ENCODE peak calls at places on chromosomes 6 and 20, in nine cellular contexts. B is right cardiac atrium; A is SW480; T is SW 1271; I is effector CD4-positive, alpha-beta T cell; Y is hypothalamus; D is BJ; W is astrocyte of the spinal cord; V is SK-N-DZ. H is an unnamed sample.

GRCh38 chr6:1701668-1702353 is 92.1 kb downstream of the FOXC1 start:
- DNase-seq in B (peak; percentile 46), A (no peak), T (no peak), I (no peak), Y (no peak), D (peak; percentile 75), W (peak; percentile 80), V (no peak), H (no peak)

GRCh38 chr6:112029045-112029822 is 24.7 kb upstream of the CCN6 start:
- DNase-seq in B (peak; percentile 60), A (peak; percentile 25), T (peak; percentile 46), I (peak; percentile 48), Y (no peak), D (no peak), W (peak; percentile 70), V (peak; percentile 71), H (peak; percentile 84)

GRCh38 chr6:115750292-115750691 is 310.4 kb downstream of the FRK start:
- DNase-seq in B (no peak), A (no peak), T (no peak), I (no peak), Y (no peak), D (no peak), W (no peak), V (no peak), H (no peak)

GRCh38 chr6:45920819-45921511 is 94.7 kb downstream of the CLIC5 start:
- DNase-seq in B (no peak), A (no peak), T (no peak), I (no peak), Y (no peak), D (no peak), W (no peak), V (no peak), H (peak; percentile 18)

GRCh38 chr6:73348550-73349204 is 5.4 kb downstream of the DPPA5 start:
- DNase-seq in B (no peak), A (no peak), T (no peak), I (no peak), Y (no peak), D (no peak), W (no peak), V (no peak), H (no peak)

GRCh38 chr6:121857551-121857950 is 422.1 kb downstream of the GJA1 start:
- DNase-seq in B (no peak), A (peak; percentile 32), T (no peak), I (no peak), Y (no peak), D (no peak), W (no peak), V (no peak), H (no peak)

GRCh38 chr6:25193147-25193864 is 85.9 kb upstream of the CARMIL1 start:
- DNase-seq in B (peak; percentile 50), A (no peak), T (peak; percentile 95), I (no peak), Y (no peak), D (peak; percentile 92), W (peak; percentile 98), V (no peak), H (no peak)

GRCh38 chr6:13091192-13091591 is 237.1 kb downstream of the TBC1D7 start:
- DNase-seq in B (no peak), A (no peak), T (no peak), I (no peak), Y (no peak), D (no peak), W (no peak), V (no peak), H (no peak)

GRCh38 chr20:58692579-58693225 is at the start of gene NPEPL1:
- DNase-seq in B (peak; percentile 78), A (peak; percentile 81), T (peak; percentile 56), I (peak; percentile 52), Y (no peak), D (no peak), W (peak; percentile 53), V (no peak), H (peak; percentile 63)

GRCh38 chr20:20317195-20318113 is 50.5 kb upstream of the INSM1 start:
- DNase-seq in B (no peak), A (no peak), T (no peak), I (no peak), Y (no peak), D (no peak), W (no peak), V (peak; percentile 29), H (no peak)